ENCODE peak calls at places on chromosomes 2 and 18, in seven cellular contexts. L is type B pancreatic cell, B is BE2C, D is IMR-90, P is stomach, R is B cell, S is A673. Z is an unnamed sample.

GRCh38 chr2:47651296-47651695 is 131.6 kb upstream of the MSH6 start:
- DNase-seq in L (no peak), B (no peak), D (no peak), P (no peak), R (no peak), S (no peak), Z (no peak)

GRCh38 chr2:179265082-179265575 is 497 bp upstream of the SESTD1 start:
- DNase-seq in L (no peak), B (no peak), D (peak), P (no peak), R (no peak), S (peak), Z (peak)

GRCh38 chr18:35756506-35757117 is 175.1 kb downstream of the GALNT1 start:
- DNase-seq in L (no peak), B (peak), D (peak), P (peak), R (peak), S (peak), Z (peak)

GRCh38 chr2:58562281-58562680 is 321.2 kb upstream of the FANCL start:
- DNase-seq in L (no peak), B (no peak), D (no peak), P (no peak), R (no peak), S (no peak), Z (no peak)

GRCh38 chr2:132466428-132467028 is 49.9 kb downstream of the GPR39 start:
- DNase-seq in L (no peak), B (no peak), D (no peak), P (no peak), R (no peak), S (no peak), Z (no peak)

GRCh38 chr18:3616142-3616541 is 166.2 kb downstream of the TGIF1 start:
- DNase-seq in L (no peak), B (no peak), D (no peak), P (no peak), R (no peak), S (no peak), Z (no peak)

GRCh38 chr2:119389615-119390306 is 23.0 kb downstream of the DBI start:
- DNase-seq in L (peak), B (peak), D (peak), P (peak), R (no peak), S (peak), Z (peak)

GRCh38 chr2:96174251-96175144 is 29.3 kb upstream of the DUSP2 start:
- DNase-seq in L (no peak), B (peak), D (peak), P (peak), R (peak), S (peak), Z (peak)

GRCh38 chr2:174597347-174598047 is at the start of gene WIPF1:
- DNase-seq in L (no peak), B (no peak), D (peak), P (no peak), R (peak), S (no peak), Z (peak)

GRCh38 chr2:173079968-173080860 is 4.6 kb downstream of the MAP3K20 start:
- DNase-seq in L (no peak), B (no peak), D (peak), P (no peak), R (no peak), S (no peak), Z (peak)

GRCh38 chr2:39837856-39838453 is 58.9 kb upstream of the THUMPD2 start:
- DNase-seq in L (no peak), B (peak), D (peak), P (peak), R (peak), S (peak), Z (peak)

GRCh38 chr2:189412330-189412953 is 28.8 kb upstream of the WDR75 start:
- DNase-seq in L (no peak), B (peak), D (peak), P (no peak), R (peak), S (peak), Z (peak)

GRCh38 chr2:161173541-161174194 is 13.4 kb downstream of the TANK start:
- DNase-seq in L (no peak), B (no peak), D (no peak), P (no peak), R (no peak), S (no peak), Z (no peak)

GRCh38 chr18:79011300-79011870 is 31.8 kb downstream of the SALL3 start:
- DNase-seq in L (no peak), B (no peak), D (no peak), P (peak), R (no peak), S (no peak), Z (no peak)

GRCh38 chr2:158115202-158115783 is 13.6 kb downstream of the UPP2 start:
- DNase-seq in L (no peak), B (no peak), D (no peak), P (no peak), R (no peak), S (no peak), Z (no peak)

GRCh38 chr2:84805250-84805917 is 75.5 kb downstream of the TRABD2A start:
- DNase-seq in L (no peak), B (no peak), D (peak), P (no peak), R (no peak), S (no peak), Z (peak)

GRCh38 chr2:239085201-239085992 is 237.5 kb downstream of the TWIST2 start:
- DNase-seq in L (no peak), B (no peak), D (no peak), P (no peak), R (no peak), S (no peak), Z (no peak)

GRCh38 chr2:116918574-116918973 is 895.9 kb upstream of the DDX18 start:
- DNase-seq in L (no peak), B (no peak), D (no peak), P (no peak), R (no peak), S (no peak), Z (no peak)

GRCh38 chr2:20037660-20038059 is 13.8 kb downstream of the LAPTM4A start:
- DNase-seq in L (no peak), B (no peak), D (no peak), P (no peak), R (no peak), S (no peak), Z (no peak)

GRCh38 chr2:33476100-33476792 is at the start of gene RASGRP3:
- DNase-seq in L (no peak), B (peak), D (peak), P (peak), R (peak), S (peak), Z (peak)

GRCh38 chr2:42164046-42164445 is 5.1 kb upstream of the EML4 start:
- DNase-seq in L (no peak), B (no peak), D (no peak), P (no peak), R (no peak), S (no peak), Z (no peak)

GRCh38 chr2:224948005-224948404 is 94.3 kb downstream of the DOCK10 start:
- DNase-seq in L (no peak), B (no peak), D (no peak), P (no peak), R (no peak), S (no peak), Z (no peak)

GRCh38 chr2:198657520-198658121 is 800.1 kb downstream of the SATB2 start:
- DNase-seq in L (no peak), B (peak), D (peak), P (no peak), R (no peak), S (peak), Z (peak)

GRCh38 chr2:9331704-9332103 is 91.6 kb downstream of the ITGB1BP1 start:
- DNase-seq in L (no peak), B (no peak), D (peak), P (no peak), R (no peak), S (no peak), Z (no peak)

GRCh38 chr2:41116106-41116797 is 664.4 kb upstream of the SLC8A1 start:
- DNase-seq in L (no peak), B (no peak), D (no peak), P (no peak), R (no peak), S (no peak), Z (no peak)

GRCh38 chr2:119383410-119384140 is 16.8 kb downstream of the DBI start:
- DNase-seq in L (no peak), B (peak), D (no peak), P (peak), R (no peak), S (no peak), Z (peak)

GRCh38 chr18:59354731-59355130 is 4.3 kb downstream of the LMAN1 start:
- DNase-seq in L (no peak), B (no peak), D (no peak), P (no peak), R (no peak), S (no peak), Z (peak)

GRCh38 chr18:47997338-47997780 is 66.9 kb upstream of the SMAD2 start:
- DNase-seq in L (no peak), B (peak), D (no peak), P (no peak), R (peak), S (peak), Z (peak)

GRCh38 chr2:196263181-196263747 is 91.9 kb upstream of the STK17B start:
- DNase-seq in L (no peak), B (peak), D (peak), P (no peak), R (peak), S (peak), Z (no peak)

GRCh38 chr2:214103199-214104001 is 307.5 kb upstream of the VWC2L start:
- DNase-seq in L (no peak), B (no peak), D (peak), P (no peak), R (no peak), S (no peak), Z (no peak)

GRCh38 chr18:36330435-36331049 is 33.0 kb downstream of the FHOD3 start:
- DNase-seq in L (peak), B (no peak), D (peak), P (no peak), R (no peak), S (no peak), Z (peak)

GRCh38 chr18:75824661-75825060 is 397.2 kb upstream of the SMIM21 start:
- DNase-seq in L (no peak), B (no peak), D (no peak), P (no peak), R (no peak), S (no peak), Z (no peak)

GRCh38 chr18:22694954-22695353 is 238.2 kb upstream of the RBBP8 start:
- DNase-seq in L (no peak), B (no peak), D (peak), P (no peak), R (no peak), S (peak), Z (peak)

DNA sequence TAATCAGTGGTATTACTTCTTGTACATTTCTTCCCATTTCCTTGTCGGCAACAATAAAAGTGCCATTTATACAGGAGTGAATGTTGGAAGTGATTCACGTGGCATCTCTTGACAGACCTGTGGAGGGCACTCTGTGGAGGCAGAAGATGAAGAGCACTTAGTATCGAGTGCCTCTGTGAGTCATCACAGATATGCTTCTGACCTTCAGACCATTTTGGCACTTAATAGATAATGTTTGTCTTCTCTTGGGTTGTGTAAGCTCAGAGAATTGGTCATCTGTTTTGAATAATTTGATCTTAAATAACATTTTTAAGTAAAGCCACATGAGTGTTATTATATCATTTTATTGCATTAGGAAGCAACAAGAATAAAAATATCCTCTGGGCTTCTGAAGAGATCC is 305.5 kb downstream of the PTPRM start:
- DNase-seq in L (no peak), B (no peak), D (peak), P (no peak), R (no peak), S (no peak), Z (peak)
- TF ChIP-seq CTCF in L (no peak), B (no peak), D (peak), P (no peak), R (no peak), S (no peak), Z (peak)

DNA sequence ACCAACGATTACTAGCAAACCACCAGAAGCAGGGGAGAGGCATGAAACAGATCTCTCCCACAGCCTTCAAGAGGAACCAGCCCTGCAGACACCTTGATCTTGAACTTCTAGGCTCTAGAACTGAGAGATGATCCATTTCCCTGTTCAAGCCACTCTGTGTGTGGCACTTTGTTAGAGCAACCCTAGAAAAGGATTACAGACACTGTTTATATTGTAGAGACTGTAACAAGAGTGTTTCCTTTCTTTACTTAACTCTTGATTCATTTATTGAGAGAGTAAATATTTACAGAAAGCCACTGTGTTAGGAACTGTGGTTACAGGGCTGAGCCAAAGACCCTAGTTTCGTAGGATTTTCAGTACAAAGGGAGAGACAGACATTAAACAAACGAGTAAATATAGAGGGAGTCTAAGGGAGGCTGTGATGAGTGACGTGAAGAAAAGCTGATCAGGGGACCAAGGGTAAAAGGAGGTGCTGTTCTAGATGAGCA is 10.9 kb downstream of the CCDC68 start:
- DNase-seq in L (no peak), B (no peak), D (peak), P (no peak), R (no peak), S (no peak), Z (no peak)
- TF ChIP-seq CTCF in L (no peak), B (no peak), D (no peak), P (no peak), R (no peak), S (no peak), Z (no peak)

GRCh38 chr2:148557844-148558436 is 86.6 kb upstream of the EPC2 start:
- DNase-seq in L (no peak), B (no peak), D (no peak), P (no peak), R (no peak), S (no peak), Z (no peak)
- TF ChIP-seq CTCF in L (peak), B (peak), D (no peak), P (no peak), R (no peak), S (peak), Z (peak)

DNA sequence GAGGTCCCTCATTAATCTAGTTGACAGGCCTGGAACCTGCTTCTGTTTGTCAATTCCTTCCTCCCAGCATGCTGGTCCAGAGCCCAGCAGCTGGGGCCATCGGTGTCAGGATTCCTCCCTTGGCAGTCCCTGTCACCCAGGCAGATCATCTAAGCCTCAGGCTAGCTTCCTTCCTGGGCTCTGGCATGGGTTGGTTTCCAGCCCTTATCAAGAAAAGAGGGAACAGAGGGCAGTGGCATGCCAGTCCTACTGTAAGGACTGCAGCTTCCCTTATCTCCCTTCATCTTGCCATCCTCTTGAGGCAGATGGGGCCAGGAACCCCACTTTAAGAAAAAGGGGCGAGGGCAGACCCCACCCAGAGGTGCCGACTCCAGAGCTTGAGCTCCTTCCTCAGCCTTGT is 10.9 kb upstream of the KCNK3 start:
- DNase-seq in L (no peak), B (peak), D (no peak), P (no peak), R (no peak), S (no peak), Z (no peak)
- TF ChIP-seq CTCF in L (no peak), B (no peak), D (no peak), P (no peak), R (no peak), S (no peak), Z (no peak)

GRCh38 chr2:61268249-61268648 is 106.3 kb downstream of the C2orf74 start:
- DNase-seq in L (no peak), B (no peak), D (no peak), P (no peak), R (no peak), S (no peak), Z (peak)
- TF ChIP-seq CTCF in L (no peak), B (no peak), D (no peak), P (no peak), R (no peak), S (no peak), Z (no peak)

GRCh38 chr2:136929531-136929930 is 164.2 kb downstream of the THSD7B start:
- DNase-seq in L (no peak), B (no peak), D (no peak), P (no peak), R (no peak), S (no peak), Z (no peak)

GRCh38 chr2:136932700-136933099 is 167.4 kb downstream of the THSD7B start:
- DNase-seq in L (no peak), B (no peak), D (no peak), P (no peak), R (no peak), S (peak), Z (peak)

GRCh38 chr2:136935119-136935518 is 169.8 kb downstream of the THSD7B start:
- DNase-seq in L (no peak), B (no peak), D (no peak), P (no peak), R (no peak), S (no peak), Z (no peak)
- TF ChIP-seq CTCF in L (no peak), B (no peak), D (no peak), P (no peak), R (no peak), S (no peak), Z (no peak)

GRCh38 chr2:211881449-211881848 is 657.2 kb downstream of the ERBB4 start:
- DNase-seq in L (no peak), B (no peak), D (no peak), P (no peak), R (no peak), S (no peak), Z (no peak)

GRCh38 chr2:211875488-211875887 is 663.1 kb downstream of the ERBB4 start:
- DNase-seq in L (no peak), B (no peak), D (peak), P (no peak), R (no peak), S (no peak), Z (peak)

GRCh38 chr2:211877061-211877460 is 661.5 kb downstream of the ERBB4 start:
- DNase-seq in L (no peak), B (no peak), D (peak), P (no peak), R (no peak), S (no peak), Z (peak)

GRCh38 chr2:211879323-211879722 is 659.3 kb downstream of the ERBB4 start:
- DNase-seq in L (no peak), B (peak), D (peak), P (no peak), R (no peak), S (peak), Z (peak)
- TF ChIP-seq CTCF in L (peak), B (peak), D (peak), P (peak), R (no peak), S (peak), Z (peak)